ENCODE peak calls at places on chromosome 19, in eight cellular contexts. N, D, W, Z, K, Y, A and X are unnamed samples.

GRCh38 chr19:51706885-51707284 is 13.8 kb downstream of the SPACA6 start:
- DNase-seq in D (no peak), A (no peak), W (no peak), Z (no peak), Y (no peak), K (no peak), N (no peak), X (no peak)

GRCh38 chr19:18131841-18132596 is 20.9 kb upstream of the PIK3R2 start:
- DNase-seq in K (peak), Y (no peak), Z (no peak), A (peak), W (no peak), D (no peak), N (no peak), X (no peak)

GRCh38 chr19:48681127-48681470 is 8.3 kb upstream of the NTN5 start:
- DNase-seq in N (no peak), D (no peak), A (no peak), Z (no peak), K (no peak), W (no peak), Y (no peak), X (peak)

GRCh38 chr19:58088521-58089052 is 9.4 kb downstream of the ZSCAN18 start:
- DNase-seq in K (no peak), Z (no peak), Y (no peak), A (no peak), N (no peak), W (no peak), D (no peak), X (no peak)

GRCh38 chr19:49592486-49593232 is 1.7 kb downstream of the PRR12 start:
- DNase-seq in A (peak), N (peak), W (no peak), D (no peak), Z (peak), K (peak), Y (no peak), X (peak)

GRCh38 chr19:8571006-8571411 is 6.2 kb downstream of the MYO1F start:
- DNase-seq in K (no peak), Y (no peak), N (no peak), D (no peak), W (peak), A (no peak), Z (peak), X (peak)

GRCh38 chr19:35430382-35431146 is 17.5 kb upstream of the FFAR2 start:
- DNase-seq in A (no peak), D (no peak), N (no peak), K (no peak), Y (no peak), Z (no peak), W (no peak), X (no peak)

GRCh38 chr19:18660051-18660910 is 23.2 kb upstream of the CRTC1 start:
- DNase-seq in W (no peak), K (no peak), Y (no peak), N (no peak), D (no peak), Z (no peak), A (no peak), X (peak)

GRCh38 chr19:40341601-40342482 is 6.4 kb downstream of the C19orf47 start:
- DNase-seq in D (no peak), Y (no peak), K (no peak), W (no peak), A (no peak), N (no peak), Z (no peak), X (peak)

GRCh38 chr19:31693131-31693700 is 344.0 kb upstream of the TSHZ3 start:
- DNase-seq in K (peak), N (no peak), Z (no peak), A (no peak), W (no peak), Y (no peak), D (no peak), X (no peak)

GRCh38 chr19:17775991-17776803 is 18.7 kb upstream of the B3GNT3 start:
- DNase-seq in Y (no peak), K (no peak), W (no peak), D (no peak), N (no peak), A (no peak), Z (peak), X (peak)

GRCh38 chr19:46605356-46605821 is 4.3 kb downstream of the CALM3 start:
- DNase-seq in Y (peak), K (no peak), N (no peak), D (no peak), W (no peak), A (no peak), Z (no peak), X (no peak)

GRCh38 chr19:17323274-17323972 is 11.2 kb downstream of the ANO8 start:
- DNase-seq in W (no peak), Z (no peak), D (no peak), K (no peak), Y (peak), A (no peak), N (no peak), X (no peak)

GRCh38 chr19:51691122-51692064 is 1.7 kb upstream of the SPACA6 start:
- DNase-seq in K (peak), Y (peak), D (no peak), Z (no peak), W (no peak), A (peak), N (peak), X (peak)

GRCh38 chr19:46466536-46467199 is 4.7 kb downstream of the PNMA8A start:
- DNase-seq in Y (no peak), K (no peak), N (no peak), W (peak), D (no peak), Z (peak), A (no peak), X (peak)

GRCh38 chr19:40257096-40257517 is 28.0 kb downstream of the AKT2 start:
- DNase-seq in Y (no peak), N (no peak), K (no peak), Z (peak), D (no peak), A (no peak), W (no peak), X (no peak)

GRCh38 chr19:49528211-49528771 is 488 bp downstream of the RCN3 start:
- DNase-seq in A (no peak), Y (no peak), N (no peak), W (no peak), D (no peak), K (peak), Z (no peak), X (peak)

GRCh38 chr19:8147579-8147978 is 1.8 kb downstream of the FBN3 start:
- DNase-seq in K (no peak), Y (no peak), D (no peak), A (no peak), W (no peak), N (no peak), Z (no peak), X (no peak)

GRCh38 chr19:18070181-18070580 is 16.6 kb downstream of the IL12RB1 start:
- DNase-seq in D (no peak), Z (no peak), A (no peak), N (no peak), Y (peak), W (no peak), K (no peak), X (no peak)

GRCh38 chr19:36449059-36449670 is 30.7 kb upstream of the ZFP82 start:
- DNase-seq in N (no peak), A (no peak), W (no peak), Z (no peak), D (no peak), Y (no peak), K (peak), X (no peak)

GRCh38 chr19:47232422-47233211 is 1.6 kb upstream of the BBC3 start:
- DNase-seq in W (no peak), K (no peak), A (no peak), D (no peak), Y (no peak), Z (peak), N (no peak), X (peak)

GRCh38 chr19:35075202-35076025 is 33.9 kb downstream of the HPN start:
- DNase-seq in D (no peak), N (no peak), A (no peak), W (no peak), Z (no peak), Y (no peak), K (no peak), X (no peak)

GRCh38 chr19:10419646-10420443 is 493 bp upstream of the PDE4A start:
- DNase-seq in A (peak), Z (peak), K (peak), N (peak), Y (peak), W (peak), D (peak), X (peak)

GRCh38 chr19:10113964-10114650 is 2.6 kb downstream of the P2RY11 start:
- DNase-seq in N (no peak), Y (peak), Z (peak), D (no peak), W (no peak), K (peak), A (no peak), X (peak)

GRCh38 chr19:11088508-11089253 is 582 bp upstream of the LDLR start:
- DNase-seq in N (peak), W (no peak), D (no peak), A (no peak), K (no peak), Y (no peak), Z (no peak), X (peak)

GRCh38 chr19:44891016-44891882 is at the start of gene TOMM40:
- DNase-seq in N (peak), Z (no peak), W (no peak), K (peak), D (no peak), Y (peak), A (peak), X (peak)

GRCh38 chr19:27777726-27778125 is 1435.2 kb downstream of the UQCRFS1 start:
- DNase-seq in N (no peak), K (peak), Z (no peak), D (no peak), Y (no peak), W (no peak), A (no peak), X (no peak)

GRCh38 chr19:45630463-45630862 is 8.7 kb downstream of the EML2 start:
- DNase-seq in W (peak), D (peak), N (peak), Y (peak), A (no peak), K (peak), Z (peak), X (peak)

GRCh38 chr19:480016-480855 is 16.1 kb upstream of the MADCAM1 start:
- DNase-seq in Y (peak), K (peak), W (no peak), Z (peak), A (peak), N (peak), D (no peak), X (peak)

GRCh38 chr19:1102407-1103106 is 1.2 kb upstream of the GPX4 start:
- DNase-seq in A (no peak), D (peak), Z (peak), N (peak), W (no peak), K (no peak), Y (no peak), X (peak)

GRCh38 chr19:18966304-18966703 is 25.3 kb upstream of the HOMER3 start:
- DNase-seq in W (no peak), K (peak), Y (no peak), A (no peak), Z (peak), N (no peak), D (no peak), X (no peak)

GRCh38 chr19:58560007-58560887 is 1.8 kb upstream of the UBE2M start:
- DNase-seq in D (no peak), Y (no peak), W (no peak), Z (no peak), K (no peak), N (peak), A (no peak), X (peak)

GRCh38 chr19:49506575-49507105 is 5.8 kb upstream of the FCGRT start:
- DNase-seq in D (no peak), Z (peak), Y (peak), N (peak), A (peak), W (peak), K (peak), X (peak)

DNA sequence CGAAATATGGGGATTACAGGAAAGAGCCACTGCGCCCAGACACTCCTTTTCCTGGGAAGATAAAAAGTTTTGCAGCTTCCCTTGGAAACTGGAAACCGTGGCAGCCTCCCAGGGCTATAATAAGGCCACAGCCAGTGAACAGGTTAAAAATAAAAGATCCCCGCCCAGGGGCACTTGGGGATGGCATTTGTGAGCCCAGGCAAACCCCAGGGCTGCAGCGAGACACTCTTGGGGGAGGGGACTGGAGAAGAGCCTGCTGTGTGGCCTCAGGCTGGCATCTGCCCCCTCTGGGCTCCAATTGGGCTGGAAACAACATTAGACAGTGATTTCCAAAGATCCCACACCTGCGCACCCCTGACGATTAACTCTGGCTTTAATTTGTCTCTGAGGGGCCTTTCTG is 11.2 kb downstream of the FEM1A start:
- DNase-seq in Y (no peak), W (no peak), Z (no peak), K (no peak), N (no peak), A (no peak), D (no peak), X (no peak)
- TF ChIP-seq EZH2phosphoT487 in Y (no peak), W (no peak), Z (no peak), K (no peak), N (no peak), A (no peak), D (no peak), X (no peak)

GRCh38 chr19:16316506-16316882 is 8.1 kb upstream of the KLF2 start:
- DNase-seq in K (no peak), D (no peak), A (no peak), Y (no peak), Z (no peak), W (no peak), N (no peak), X (no peak)
- H2AFZ ChIP-seq in K (no peak), D (no peak), A (no peak), Y (no peak), Z (no peak), W (no peak), N (no peak), X (no peak)

GRCh38 chr19:2762783-2763496 is 20.1 kb downstream of the SGTA start:
- DNase-seq in W (no peak), Y (no peak), K (no peak), D (no peak), A (no peak), N (no peak), Z (no peak), X (no peak)
- TF ChIP-seq EZH2phosphoT487 in W (no peak), Y (no peak), K (no peak), D (no peak), A (no peak), N (no peak), Z (no peak), X (no peak)

GRCh38 chr19:38900816-38901215 is 1.0 kb downstream of the NFKBIB start:
- DNase-seq in A (no peak), Z (no peak), Y (no peak), W (no peak), K (no peak), D (no peak), N (no peak), X (peak)
- H2AFZ ChIP-seq in A (peak), Z (peak), Y (peak), W (no peak), K (no peak), D (no peak), N (peak), X (peak)

GRCh38 chr19:50658438-50659317 is 9.4 kb downstream of the C19orf81 start:
- DNase-seq in Z (peak), W (no peak), D (peak), K (peak), A (peak), N (peak), Y (peak), X (peak)
- TF ChIP-seq EZH2phosphoT487 in Z (no peak), W (no peak), D (no peak), K (no peak), A (no peak), N (no peak), Y (no peak), X (no peak)

GRCh38 chr19:55152017-55152416 is 3.0 kb upstream of the TNNT1 start:
- DNase-seq in W (no peak), Z (peak), A (no peak), D (peak), N (no peak), K (no peak), Y (no peak), X (no peak)

GRCh38 chr19:55157064-55157908 is at the start of gene TNNI3:
- DNase-seq in Z (no peak), Y (no peak), N (no peak), A (no peak), K (no peak), D (no peak), W (no peak), X (no peak)

GRCh38 chr19:55156202-55157063 is 1.1 kb downstream of the TNNI3 start:
- DNase-seq in Z (peak), Y (peak), W (no peak), A (peak), K (peak), N (peak), D (peak), X (peak)

GRCh38 chr19:55149078-55150003 is at the start of gene TNNT1:
- DNase-seq in W (no peak), Z (peak), D (no peak), A (peak), Y (peak), K (peak), N (peak), X (peak)

GRCh38 chr19:55153652-55154264 is 3.8 kb downstream of the TNNI3 start:
- DNase-seq in Y (no peak), N (no peak), Z (no peak), D (no peak), W (no peak), A (no peak), K (no peak), X (no peak)
- H2AFZ ChIP-seq in Y (no peak), N (no peak), Z (no peak), D (no peak), W (no peak), A (no peak), K (no peak), X (no peak)

DNA sequence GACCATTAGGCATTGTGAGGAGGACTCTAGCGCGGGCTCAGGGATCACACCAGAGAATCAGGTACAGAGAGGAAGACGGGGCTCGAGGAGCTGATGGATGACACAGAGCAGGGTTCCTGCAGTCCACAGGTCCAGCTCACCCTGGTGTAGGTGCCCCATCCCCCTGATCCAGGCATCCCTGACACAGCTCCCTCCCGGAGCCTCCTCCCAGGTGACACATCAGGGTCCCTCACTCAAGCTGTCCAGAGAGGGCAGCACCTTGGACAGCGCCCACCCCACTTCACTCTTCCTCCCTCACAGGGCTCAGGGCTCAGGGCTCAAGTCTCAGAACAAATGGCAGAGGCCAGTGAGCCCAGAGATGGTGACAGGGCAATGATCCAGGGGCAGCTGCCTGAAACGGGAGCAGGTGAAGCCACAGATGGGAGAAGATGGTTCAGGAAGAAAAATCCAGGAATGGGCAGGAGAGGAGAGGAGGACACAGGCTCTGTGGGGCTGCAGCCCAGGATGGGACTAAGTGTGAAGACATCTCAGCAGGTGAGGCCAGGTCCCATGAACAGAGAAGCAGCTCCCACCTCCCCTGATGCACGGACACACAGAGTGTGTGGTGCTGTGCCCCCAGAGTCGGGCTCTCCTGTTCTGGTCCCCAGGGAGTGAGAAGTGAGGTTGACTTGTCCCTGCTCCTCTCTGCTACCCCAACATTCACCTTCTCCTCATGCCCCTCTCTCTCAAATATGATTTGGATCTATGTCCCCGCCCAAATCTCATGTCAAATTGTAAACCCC is 2.8 kb upstream of the CEACAM5 start:
- DNase-seq in Z (peak), Y (no peak), N (peak), D (no peak), W (no peak), A (peak), K (peak), X (peak)
- TF ChIP-seq EZH2phosphoT487 in Z (no peak), Y (no peak), N (no peak), D (no peak), W (no peak), A (no peak), K (no peak), X (no peak)

GRCh38 chr19:15213715-15214381 is 13.1 kb upstream of the NOTCH3 start:
- DNase-seq in A (no peak), W (no peak), Y (no peak), K (peak), D (no peak), Z (no peak), N (no peak), X (no peak)
- H2AFZ ChIP-seq in A (no peak), W (no peak), Y (no peak), K (no peak), D (no peak), Z (no peak), N (no peak), X (no peak)

GRCh38 chr19:33301900-33302174 is 497 bp downstream of the CEBPA start:
- DNase-seq in Z (no peak), N (no peak), A (peak), Y (no peak), K (peak), W (no peak), D (no peak), X (peak)

GRCh38 chr19:33303791-33304759 is 1.7 kb upstream of the CEBPA start:
- DNase-seq in K (no peak), Z (no peak), A (no peak), Y (no peak), D (no peak), N (peak), W (no peak), X (peak)

GRCh38 chr19:33301011-33301899 is 1.1 kb downstream of the CEBPA start:
- DNase-seq in N (no peak), K (peak), Y (peak), W (no peak), D (no peak), Z (no peak), A (peak), X (peak)

GRCh38 chr19:33302974-33303790 is 848 bp upstream of the CEBPA start:
- DNase-seq in Y (peak), N (peak), K (peak), D (no peak), W (no peak), Z (peak), A (peak), X (peak)

DNA sequence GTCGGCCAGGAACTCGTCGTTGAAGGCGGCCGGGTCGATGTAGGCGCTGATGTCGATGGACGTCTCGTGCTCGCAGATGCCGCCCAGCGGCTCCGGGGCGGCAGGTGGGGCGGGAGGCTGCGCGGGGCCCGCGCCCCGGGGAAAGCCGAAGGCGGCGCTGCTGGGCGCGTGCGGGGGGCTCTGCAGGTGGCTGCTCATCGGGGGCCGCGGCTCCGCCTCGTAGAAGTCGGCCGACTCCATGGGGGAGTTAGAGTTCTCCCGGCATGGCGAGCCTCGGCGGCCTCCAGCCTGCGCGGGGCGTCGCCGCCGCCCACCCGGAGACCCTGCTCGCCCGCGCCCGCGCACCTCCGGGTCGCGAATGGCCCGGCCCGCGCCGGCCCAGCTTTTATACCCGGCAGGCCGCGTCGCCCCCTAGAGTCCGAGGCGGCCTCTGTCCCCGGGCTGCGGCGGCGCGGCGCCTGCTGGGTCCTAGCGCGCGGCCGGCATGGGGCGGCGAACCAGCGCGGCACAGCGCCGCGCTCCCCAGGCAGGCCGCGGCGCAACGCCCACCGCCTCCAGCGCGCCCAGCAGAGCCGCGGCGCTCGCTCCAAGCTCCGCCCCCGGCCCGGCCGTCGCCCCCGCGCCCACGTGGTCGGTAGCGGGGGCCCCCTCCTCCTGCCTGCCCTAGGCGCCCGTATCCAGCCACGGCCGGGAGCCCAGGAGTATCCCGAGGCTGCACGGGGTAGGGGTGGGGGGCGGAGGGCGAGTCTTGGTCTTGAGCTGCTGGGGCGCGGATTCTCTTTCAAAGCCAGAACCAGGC is at the start of gene CEBPA:
- DNase-seq in W (peak), Z (peak), N (peak), K (peak), D (peak), Y (peak), A (peak), X (peak)
- TF ChIP-seq EZH2phosphoT487 in W (no peak), Z (no peak), N (no peak), K (no peak), D (no peak), Y (no peak), A (no peak), X (no peak)